ENCODE peak calls at places on chromosomes 5 and 9, in five cellular contexts. One of them, this sample, is unnamed. For H3K4me1, the result is how much of the 10 kb centered on the place peaks cover.

GRCh38 chr9:98807070-98807810 is at the start of gene GALNT12:
- DNase-seq in HepG2: no peak
- DNase-seq in transverse colon: peak
- DNase-seq in A549: peak
- DNase-seq in upper lobe of left lung: peak
- DNase-seq in this sample: no peak

GRCh38 chr5:140189977-140190867 is 15.2 kb downstream of the CYSTM1 start:
- DNase-seq in A549: no peak
- DNase-seq in transverse colon: no peak
- DNase-seq in upper lobe of left lung: no peak
- DNase-seq in HepG2: no peak
- DNase-seq in this sample: no peak

GRCh38 chr9:10925896-10926295 is 313.1 kb upstream of the PTPRD start:
- DNase-seq in A549: no peak
- DNase-seq in transverse colon: no peak
- DNase-seq in HepG2: no peak
- DNase-seq in upper lobe of left lung: no peak
- DNase-seq in this sample: no peak

GRCh38 chr5:149759986-149760699 is 30.0 kb downstream of the PPARGC1B start:
- DNase-seq in transverse colon: no peak
- DNase-seq in A549: no peak
- DNase-seq in upper lobe of left lung: no peak
- DNase-seq in HepG2: no peak
- DNase-seq in this sample: no peak

GRCh38 chr9:97983524-97984187 is 515 bp downstream of the ANP32B start:
- DNase-seq in upper lobe of left lung: peak
- DNase-seq in A549: peak
- DNase-seq in HepG2: no peak
- DNase-seq in transverse colon: peak
- DNase-seq in this sample: peak

GRCh38 chr9:83472221-83472665 is 66.0 kb downstream of the FRMD3 start:
- DNase-seq in upper lobe of left lung: no peak
- DNase-seq in HepG2: peak
- DNase-seq in A549: peak
- DNase-seq in transverse colon: peak
- DNase-seq in this sample: no peak

GRCh38 chr9:96487030-96487396 is 37.0 kb downstream of the HABP4 start:
- DNase-seq in A549: no peak
- DNase-seq in HepG2: no peak
- DNase-seq in transverse colon: no peak
- DNase-seq in upper lobe of left lung: no peak
- DNase-seq in this sample: no peak

GRCh38 chr9:82601272-82601835 is 461.6 kb downstream of the RASEF start:
- DNase-seq in transverse colon: no peak
- DNase-seq in HepG2: peak
- DNase-seq in A549: no peak
- DNase-seq in upper lobe of left lung: no peak
- DNase-seq in this sample: no peak

GRCh38 chr9:93299418-93300174 is 115.7 kb downstream of the WNK2 start:
- DNase-seq in HepG2: peak
- DNase-seq in transverse colon: no peak
- DNase-seq in A549: no peak
- DNase-seq in upper lobe of left lung: no peak
- DNase-seq in this sample: no peak

GRCh38 chr9:130049431-130050210 is 4.1 kb upstream of the GPR107 start:
- DNase-seq in A549: no peak
- DNase-seq in upper lobe of left lung: no peak
- DNase-seq in transverse colon: no peak
- DNase-seq in HepG2: no peak
- DNase-seq in this sample: no peak

GRCh38 chr5:31465282-31465681 is 66.6 kb downstream of the DROSHA start:
- DNase-seq in upper lobe of left lung: no peak
- DNase-seq in HepG2: no peak
- DNase-seq in A549: no peak
- DNase-seq in transverse colon: no peak
- DNase-seq in this sample: no peak

GRCh38 chr5:31459594-31459993 is 72.3 kb downstream of the DROSHA start:
- DNase-seq in A549: no peak
- DNase-seq in upper lobe of left lung: no peak
- DNase-seq in transverse colon: no peak
- DNase-seq in HepG2: no peak
- DNase-seq in this sample: no peak

GRCh38 chr5:31464081-31464480 is 67.8 kb downstream of the DROSHA start:
- DNase-seq in A549: no peak
- DNase-seq in transverse colon: no peak
- DNase-seq in HepG2: no peak
- DNase-seq in upper lobe of left lung: no peak
- DNase-seq in this sample: no peak

GRCh38 chr5:31463341-31463740 is 68.6 kb downstream of the DROSHA start:
- DNase-seq in transverse colon: no peak
- DNase-seq in upper lobe of left lung: no peak
- DNase-seq in HepG2: no peak
- DNase-seq in A549: no peak
- DNase-seq in this sample: no peak
- H3K27ac ChIP-seq in transverse colon: no peak
- H3K27ac ChIP-seq in upper lobe of left lung: no peak
- H3K27ac ChIP-seq in HepG2: no peak
- H3K27ac ChIP-seq in A549: no peak
- H3K27ac ChIP-seq in this sample: no peak

GRCh38 chr5:132433141-132433540 is 57.4 kb downstream of the IRF1 start:
- DNase-seq in upper lobe of left lung: no peak
- DNase-seq in A549: no peak
- DNase-seq in transverse colon: peak
- DNase-seq in HepG2: no peak
- DNase-seq in this sample: no peak

GRCh38 chr5:132428811-132429440 is 59.4 kb downstream of the SLC22A5 start:
- DNase-seq in transverse colon: no peak
- DNase-seq in HepG2: no peak
- DNase-seq in upper lobe of left lung: no peak
- DNase-seq in A549: no peak
- DNase-seq in this sample: no peak

GRCh38 chr5:132429451-132430440 is 60.2 kb downstream of the SLC22A5 start:
- DNase-seq in upper lobe of left lung: no peak
- DNase-seq in transverse colon: no peak
- DNase-seq in A549: no peak
- DNase-seq in HepG2: peak
- DNase-seq in this sample: no peak

GRCh38 chr5:132431682-132432081 is 58.9 kb downstream of the IRF1 start:
- DNase-seq in HepG2: no peak
- DNase-seq in A549: no peak
- DNase-seq in upper lobe of left lung: no peak
- DNase-seq in transverse colon: peak
- DNase-seq in this sample: no peak

DNA sequence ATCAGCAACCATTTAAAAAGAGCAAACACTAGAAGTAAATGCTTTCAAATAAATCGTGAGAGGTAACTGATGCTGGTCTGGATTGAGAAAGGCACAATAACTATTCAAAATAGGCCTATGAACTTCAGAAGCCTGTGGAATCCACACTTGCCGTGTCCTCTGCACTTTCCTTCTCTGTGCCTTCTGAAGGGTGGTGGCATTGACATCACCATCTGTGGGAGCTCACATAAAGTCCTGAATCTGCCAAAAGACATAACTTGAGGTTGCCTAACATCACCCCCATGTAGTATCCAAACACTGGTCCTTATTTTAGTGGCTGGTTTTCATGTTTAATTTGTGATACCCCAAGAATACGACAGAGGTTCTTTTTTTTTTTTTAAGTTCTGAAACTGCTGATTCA is 59.8 kb downstream of the IRF1 start:
- DNase-seq in transverse colon: peak
- DNase-seq in upper lobe of left lung: no peak
- DNase-seq in HepG2: no peak
- DNase-seq in A549: no peak
- DNase-seq in this sample: no peak
- H3K4me1 ChIP-seq in transverse colon: half or more
- H3K4me1 ChIP-seq in upper lobe of left lung: half or more
- H3K4me1 ChIP-seq in HepG2: half or more
- H3K4me1 ChIP-seq in A549: under half
- H3K4me1 ChIP-seq in this sample: under half

GRCh38 chr5:24208540-24209141 is 436.1 kb downstream of the CDH10 start:
- DNase-seq in HepG2: no peak
- DNase-seq in A549: no peak
- DNase-seq in transverse colon: no peak
- DNase-seq in upper lobe of left lung: no peak
- DNase-seq in this sample: no peak
- TF ChIP-seq EP300 in HepG2: no peak
- TF ChIP-seq EP300 in A549: no peak
- TF ChIP-seq EP300 in transverse colon: no peak
- TF ChIP-seq EP300 in upper lobe of left lung: no peak
- TF ChIP-seq EP300 in this sample: no peak

DNA sequence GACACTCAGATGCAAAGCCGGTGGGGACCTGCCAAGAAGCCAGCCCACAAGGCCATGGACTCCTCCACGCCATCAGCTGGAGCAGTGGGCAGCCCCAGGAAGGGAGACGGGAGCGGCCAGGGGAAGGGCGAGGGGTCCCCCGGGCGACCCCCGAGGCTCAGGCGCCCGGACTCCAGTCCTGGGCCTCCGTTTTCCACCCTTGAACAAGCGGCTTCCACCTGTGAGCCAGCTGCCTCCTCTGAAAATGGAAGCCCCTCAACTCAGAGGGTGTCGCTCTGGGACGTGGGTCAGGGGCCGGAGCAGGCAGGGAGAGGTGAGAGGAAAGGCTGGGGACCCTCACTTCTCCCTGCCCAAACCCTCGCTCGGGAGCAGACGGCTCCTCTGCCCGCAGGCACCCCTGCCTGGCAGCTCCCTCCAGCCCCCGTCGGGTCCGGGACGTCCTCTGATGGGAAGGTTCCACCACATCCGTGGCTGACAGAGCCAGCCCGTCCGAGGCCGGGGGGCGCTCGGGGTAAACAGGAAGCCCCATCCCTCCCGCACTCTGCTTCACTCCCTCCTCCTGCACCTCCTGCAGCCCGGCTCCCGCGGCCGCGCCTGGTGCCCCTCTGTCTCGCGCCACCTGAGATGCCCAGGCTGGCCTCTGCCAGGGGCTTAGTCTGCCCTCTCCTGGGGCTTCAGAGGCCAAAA is 3.7 kb upstream of the EGFL7 start:
- DNase-seq in A549: no peak
- DNase-seq in transverse colon: no peak
- DNase-seq in upper lobe of left lung: peak
- DNase-seq in HepG2: no peak
- DNase-seq in this sample: no peak
- H3K27ac ChIP-seq in A549: no peak
- H3K27ac ChIP-seq in transverse colon: peak
- H3K27ac ChIP-seq in upper lobe of left lung: peak
- H3K27ac ChIP-seq in HepG2: no peak
- H3K27ac ChIP-seq in this sample: peak

GRCh38 chr5:166722939-166723338 is 1568.5 kb upstream of the WWC1 start:
- DNase-seq in HepG2: no peak
- DNase-seq in A549: peak
- DNase-seq in transverse colon: no peak
- DNase-seq in upper lobe of left lung: no peak
- DNase-seq in this sample: no peak

GRCh38 chr5:166725585-166725984 is 1565.9 kb upstream of the WWC1 start:
- DNase-seq in upper lobe of left lung: no peak
- DNase-seq in HepG2: no peak
- DNase-seq in A549: no peak
- DNase-seq in transverse colon: no peak
- DNase-seq in this sample: no peak

GRCh38 chr5:166724284-166724683 is 1567.2 kb upstream of the WWC1 start:
- DNase-seq in A549: no peak
- DNase-seq in transverse colon: no peak
- DNase-seq in HepG2: no peak
- DNase-seq in upper lobe of left lung: no peak
- DNase-seq in this sample: no peak

DNA sequence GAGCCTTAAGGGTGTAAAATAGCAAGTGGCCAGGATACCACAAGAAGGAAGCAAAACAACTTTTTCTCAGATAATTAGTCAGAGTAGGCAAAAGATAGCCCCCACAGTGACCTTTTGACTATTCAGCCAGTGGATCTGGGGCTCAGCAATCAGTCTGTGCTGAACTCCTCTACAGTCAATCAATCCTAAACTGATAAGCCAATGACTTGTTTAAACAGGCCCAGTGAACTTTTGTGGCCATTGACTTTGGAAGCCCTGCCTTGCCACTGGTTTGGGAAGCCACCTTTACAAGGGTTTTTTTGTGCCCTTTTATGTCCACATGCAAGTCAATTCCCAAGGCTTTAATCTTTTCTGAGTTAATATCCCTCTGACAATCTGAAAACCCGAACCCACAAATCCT is 1565.0 kb upstream of the WWC1 start:
- DNase-seq in upper lobe of left lung: no peak
- DNase-seq in HepG2: no peak
- DNase-seq in transverse colon: no peak
- DNase-seq in A549: no peak
- DNase-seq in this sample: no peak
- H3K4me1 ChIP-seq in upper lobe of left lung: under half
- H3K4me1 ChIP-seq in HepG2: under half
- H3K4me1 ChIP-seq in transverse colon: under half
- H3K4me1 ChIP-seq in A549: under half
- H3K4me1 ChIP-seq in this sample: under half

GRCh38 chr9:128091144-128091543 is 23.1 kb downstream of the SLC25A25 start:
- DNase-seq in upper lobe of left lung: no peak
- DNase-seq in transverse colon: peak
- DNase-seq in A549: no peak
- DNase-seq in HepG2: no peak
- DNase-seq in this sample: peak
- TF ChIP-seq EP300 in upper lobe of left lung: no peak
- TF ChIP-seq EP300 in transverse colon: no peak
- TF ChIP-seq EP300 in A549: no peak
- TF ChIP-seq EP300 in HepG2: no peak
- TF ChIP-seq EP300 in this sample: no peak

GRCh38 chr5:125863579-125863978 is 559.6 kb upstream of the GRAMD2B start:
- DNase-seq in HepG2: no peak
- DNase-seq in transverse colon: no peak
- DNase-seq in A549: no peak
- DNase-seq in upper lobe of left lung: no peak
- DNase-seq in this sample: no peak

GRCh38 chr5:125865166-125865815 is 557.9 kb upstream of the GRAMD2B start:
- DNase-seq in transverse colon: no peak
- DNase-seq in HepG2: no peak
- DNase-seq in A549: no peak
- DNase-seq in upper lobe of left lung: no peak
- DNase-seq in this sample: no peak

GRCh38 chr5:125870271-125870670 is 552.9 kb upstream of the GRAMD2B start:
- DNase-seq in upper lobe of left lung: no peak
- DNase-seq in transverse colon: no peak
- DNase-seq in HepG2: no peak
- DNase-seq in A549: no peak
- DNase-seq in this sample: no peak

GRCh38 chr5:125868035-125868434 is 555.2 kb upstream of the GRAMD2B start:
- DNase-seq in HepG2: no peak
- DNase-seq in upper lobe of left lung: no peak
- DNase-seq in transverse colon: no peak
- DNase-seq in A549: no peak
- DNase-seq in this sample: no peak
- H3K27ac ChIP-seq in HepG2: no peak
- H3K27ac ChIP-seq in upper lobe of left lung: no peak
- H3K27ac ChIP-seq in transverse colon: no peak
- H3K27ac ChIP-seq in A549: no peak
- H3K27ac ChIP-seq in this sample: no peak